ENCODE peak calls at places on chromosomes 3 and 15, in nine cellular contexts. V is endothelial cell of umbilical vein; E is CD8-positive, alpha-beta T cell; O is fibroblast of mammary gland; P is GDM1; Y is Calu3; I is prostate gland; M is iPS-NIHi11; W is activated CD8-positive, alpha-beta memory T cell treated with anti-CD3 and anti-CD28 coated beads for 4 hours. N is an unnamed sample.
A peak's percentile ranks its signal among the peaks of the same experiment; 100 is the strongest.

GRCh38 chr15:28026764-28027713 is 72.1 kb downstream of the OCA2 start:
- DNase-seq in Y (no peak), E (no peak), I (no peak), P (no peak), O (no peak), V (no peak), M (no peak), W (no peak), N (no peak)

GRCh38 chr3:170992854-170993253 is 33.7 kb downstream of the SLC2A2 start:
- DNase-seq in W (no peak), I (no peak), E (no peak), V (no peak), Y (no peak), M (no peak), O (peak; percentile 58), P (no peak), N (no peak)

GRCh38 chr3:128149632-128150031 is 3.6 kb upstream of the EEFSEC start:
- DNase-seq in V (no peak), W (no peak), M (no peak), O (no peak), E (no peak), P (no peak), I (no peak), Y (no peak), N (no peak)

GRCh38 chr15:66936115-66936863 is 129.1 kb upstream of the SMAD3 start:
- DNase-seq in M (no peak), P (no peak), I (no peak), W (no peak), V (no peak), O (peak; percentile 87), Y (no peak), E (no peak), N (no peak)

GRCh38 chr15:41567870-41568269 is 8.9 kb downstream of the TYRO3 start:
- DNase-seq in V (no peak), P (no peak), E (no peak), I (no peak), M (peak; percentile 37), O (no peak), Y (no peak), W (no peak), N (no peak)

GRCh38 chr15:29430831-29431230 is 161.2 kb upstream of the NSMCE3 start:
- DNase-seq in O (no peak), Y (no peak), W (no peak), P (no peak), E (no peak), V (no peak), M (no peak), I (no peak), N (no peak)

GRCh38 chr15:69697913-69698312 is 245.3 kb downstream of the RPLP1 start:
- DNase-seq in Y (no peak), I (no peak), M (no peak), E (no peak), P (no peak), W (no peak), O (no peak), V (no peak), N (no peak)

GRCh38 chr3:11530153-11530721 is 113.5 kb downstream of the VGLL4 start:
- DNase-seq in M (no peak), Y (no peak), W (no peak), E (no peak), O (peak; percentile 94), V (no peak), I (peak; percentile 80), P (no peak), N (no peak)

GRCh38 chr3:175716451-175716850 is 857.3 kb downstream of the NAALADL2 start:
- DNase-seq in M (no peak), P (no peak), O (no peak), Y (no peak), V (no peak), I (no peak), E (no peak), W (no peak), N (no peak)

GRCh38 chr3:10435850-10436249 is 69.5 kb downstream of the ATP2B2 start:
- DNase-seq in P (no peak), E (no peak), V (no peak), I (no peak), O (no peak), W (no peak), Y (no peak), M (no peak), N (no peak)

GRCh38 chr15:58595516-58596238 is 153.8 kb downstream of the ADAM10 start:
- DNase-seq in O (no peak), M (no peak), Y (no peak), V (no peak), P (no peak), E (no peak), W (no peak), I (no peak), N (no peak)

GRCh38 chr3:81743096-81744025 is 18.1 kb downstream of the GBE1 start:
- DNase-seq in M (no peak), P (no peak), E (no peak), Y (no peak), I (no peak), W (no peak), O (peak; percentile 99), V (peak; percentile 97), N (peak; percentile 91)

GRCh38 chr3:45480218-45480617 is 91.8 kb downstream of the LARS2 start:
- DNase-seq in P (no peak), O (no peak), W (no peak), V (no peak), I (no peak), Y (peak; percentile 12), M (no peak), E (no peak), N (no peak)

GRCh38 chr15:28286031-28286430 is 35.9 kb downstream of the HERC2 start:
- DNase-seq in M (no peak), P (no peak), V (no peak), I (no peak), O (no peak), E (no peak), W (no peak), Y (no peak), N (no peak)

GRCh38 chr15:31101262-31102048 is at the start of gene TRPM1:
- DNase-seq in W (no peak), O (no peak), V (no peak), E (no peak), P (no peak), M (no peak), Y (no peak), I (no peak), N (no peak)

GRCh38 chr3:60756231-60756630 is 495.0 kb downstream of the FHIT start:
- DNase-seq in V (no peak), M (no peak), I (no peak), O (no peak), P (no peak), W (no peak), Y (no peak), E (no peak), N (no peak)

GRCh38 chr3:17798000-17798399 is 55.6 kb upstream of the TBC1D5 start:
- DNase-seq in Y (no peak), W (no peak), I (no peak), E (no peak), M (peak; percentile 48), V (no peak), P (no peak), O (no peak), N (no peak)

GRCh38 chr3:13152826-13153710 is 79.8 kb upstream of the IQSEC1 start:
- DNase-seq in E (no peak), I (no peak), O (no peak), P (no peak), Y (no peak), W (no peak), M (no peak), V (no peak), N (no peak)

GRCh38 chr3:48711727-48712126 is 5.3 kb downstream of the IP6K2 start:
- DNase-seq in P (no peak), O (no peak), W (no peak), E (no peak), Y (no peak), M (no peak), V (no peak), I (no peak), N (no peak)

GRCh38 chr3:46206284-46206683 is 1.8 kb downstream of the CCR1 start:
- DNase-seq in Y (no peak), M (no peak), I (no peak), W (no peak), V (no peak), E (no peak), P (no peak), O (no peak), N (no peak)

GRCh38 chr3:46337911-46338310 is 16.0 kb upstream of the CCR2 start:
- DNase-seq in V (no peak), O (no peak), M (no peak), W (no peak), I (no peak), P (no peak), E (no peak), Y (no peak), N (no peak)

GRCh38 chr15:28901987-28902745 is 16.4 kb downstream of the APBA2 start:
- DNase-seq in P (no peak), O (no peak), V (no peak), E (no peak), W (no peak), Y (no peak), I (no peak), M (peak; percentile 59), N (no peak)

GRCh38 chr15:26838742-26839460 is 28.0 kb upstream of the GABRA5 start:
- DNase-seq in M (peak; percentile 82), Y (no peak), P (no peak), E (no peak), V (no peak), I (no peak), W (no peak), O (no peak), N (no peak)

GRCh38 chr3:62145086-62145757 is 228.1 kb downstream of the FEZF2 start:
- DNase-seq in Y (no peak), O (no peak), I (no peak), M (no peak), V (no peak), P (no peak), W (no peak), E (no peak), N (no peak)

GRCh38 chr3:37498126-37499039 is 324.0 kb upstream of the LRRFIP2 start:
- DNase-seq in W (no peak), O (no peak), V (no peak), P (no peak), M (no peak), E (no peak), I (no peak), Y (no peak), N (no peak)

GRCh38 chr3:127688022-127688415 is 15.3 kb downstream of the ABTB1 start:
- DNase-seq in P (no peak), W (no peak), M (no peak), Y (no peak), E (no peak), O (no peak), V (no peak), I (no peak), N (no peak)

GRCh38 chr3:190013943-190014924 is 106.5 kb downstream of the P3H2 start:
- DNase-seq in Y (no peak), M (no peak), V (no peak), I (no peak), W (no peak), O (no peak), P (no peak), E (no peak), N (no peak)